ENCODE peak calls at places on chromosomes 12 and 14, in seven cellular contexts. One of them, this sample, is unnamed.

GRCh38 chr14:54147285-54147684 is 190.7 kb upstream of the BMP4 start:
- DNase-seq in fibroblast of pulmonary artery: peak; percentile 85
- DNase-seq in body of pancreas: no peak
- DNase-seq in mucosa of descending colon: no peak
- DNase-seq in Calu3: no peak
- DNase-seq in GM20000: no peak
- DNase-seq in hepatocyte: no peak
- DNase-seq in this sample: no peak

GRCh38 chr12:50003595-50003994 is 21.7 kb downstream of the RACGAP1 start:
- DNase-seq in mucosa of descending colon: no peak
- DNase-seq in fibroblast of pulmonary artery: peak; percentile 57
- DNase-seq in body of pancreas: no peak
- DNase-seq in GM20000: no peak
- DNase-seq in Calu3: no peak
- DNase-seq in hepatocyte: no peak
- DNase-seq in this sample: no peak

GRCh38 chr12:64746663-64747062 is 12.5 kb downstream of the GNS start:
- DNase-seq in fibroblast of pulmonary artery: peak; percentile 35
- DNase-seq in hepatocyte: no peak
- DNase-seq in mucosa of descending colon: no peak
- DNase-seq in GM20000: no peak
- DNase-seq in body of pancreas: no peak
- DNase-seq in Calu3: no peak
- DNase-seq in this sample: no peak

GRCh38 chr14:102554835-102555819 is 37.3 kb upstream of the RCOR1 start:
- DNase-seq in mucosa of descending colon: peak; percentile 62
- DNase-seq in GM20000: peak; percentile 87
- DNase-seq in Calu3: peak; percentile 44
- DNase-seq in hepatocyte: peak; percentile 68
- DNase-seq in body of pancreas: peak; percentile 65
- DNase-seq in fibroblast of pulmonary artery: peak; percentile 41
- DNase-seq in this sample: peak; percentile 44

GRCh38 chr12:125075-125474 is 58.5 kb downstream of the IQSEC3 start:
- DNase-seq in mucosa of descending colon: no peak
- DNase-seq in GM20000: no peak
- DNase-seq in fibroblast of pulmonary artery: no peak
- DNase-seq in hepatocyte: no peak
- DNase-seq in body of pancreas: no peak
- DNase-seq in Calu3: no peak
- DNase-seq in this sample: no peak

GRCh38 chr12:78887008-78887407 is 22.4 kb downstream of the SYT1 start:
- DNase-seq in GM20000: no peak
- DNase-seq in fibroblast of pulmonary artery: peak; percentile 93
- DNase-seq in Calu3: peak; percentile 33
- DNase-seq in hepatocyte: no peak
- DNase-seq in body of pancreas: no peak
- DNase-seq in mucosa of descending colon: no peak
- DNase-seq in this sample: no peak

GRCh38 chr14:90568405-90568804 is 171.6 kb downstream of the CALM1 start:
- DNase-seq in body of pancreas: no peak
- DNase-seq in Calu3: no peak
- DNase-seq in hepatocyte: no peak
- DNase-seq in mucosa of descending colon: no peak
- DNase-seq in GM20000: no peak
- DNase-seq in fibroblast of pulmonary artery: no peak
- DNase-seq in this sample: no peak

GRCh38 chr12:111347891-111348644 is 20.8 kb downstream of the PHETA1 start:
- DNase-seq in fibroblast of pulmonary artery: no peak
- DNase-seq in mucosa of descending colon: no peak
- DNase-seq in hepatocyte: no peak
- DNase-seq in GM20000: no peak
- DNase-seq in Calu3: no peak
- DNase-seq in body of pancreas: no peak
- DNase-seq in this sample: no peak

GRCh38 chr12:26118356-26118755 is 6.5 kb downstream of the BHLHE41 start:
- DNase-seq in Calu3: no peak
- DNase-seq in hepatocyte: no peak
- DNase-seq in mucosa of descending colon: no peak
- DNase-seq in fibroblast of pulmonary artery: no peak
- DNase-seq in GM20000: no peak
- DNase-seq in body of pancreas: no peak
- DNase-seq in this sample: no peak

GRCh38 chr12:3905664-3906063 is 32.5 kb upstream of the PARP11 start:
- DNase-seq in Calu3: no peak
- DNase-seq in mucosa of descending colon: no peak
- DNase-seq in body of pancreas: no peak
- DNase-seq in hepatocyte: no peak
- DNase-seq in GM20000: no peak
- DNase-seq in fibroblast of pulmonary artery: no peak
- DNase-seq in this sample: no peak

GRCh38 chr14:77980475-77981321 is 180.8 kb downstream of the ADCK1 start:
- DNase-seq in hepatocyte: peak; percentile 79
- DNase-seq in GM20000: no peak
- DNase-seq in body of pancreas: peak; percentile 89
- DNase-seq in fibroblast of pulmonary artery: no peak
- DNase-seq in mucosa of descending colon: peak; percentile 42
- DNase-seq in Calu3: peak; percentile 69
- DNase-seq in this sample: peak; percentile 18

GRCh38 chr14:68747366-68747765 is 45.5 kb downstream of the ZFP36L1 start:
- DNase-seq in hepatocyte: no peak
- DNase-seq in GM20000: no peak
- DNase-seq in body of pancreas: no peak
- DNase-seq in fibroblast of pulmonary artery: no peak
- DNase-seq in Calu3: no peak
- DNase-seq in mucosa of descending colon: no peak
- DNase-seq in this sample: no peak

GRCh38 chr14:53525608-53526007 is 372.5 kb upstream of the DDHD1 start:
- DNase-seq in GM20000: no peak
- DNase-seq in body of pancreas: no peak
- DNase-seq in Calu3: no peak
- DNase-seq in fibroblast of pulmonary artery: no peak
- DNase-seq in mucosa of descending colon: no peak
- DNase-seq in hepatocyte: no peak
- DNase-seq in this sample: no peak

GRCh38 chr12:128787827-128788226 is 35.9 kb downstream of the SLC15A4 start:
- DNase-seq in hepatocyte: no peak
- DNase-seq in Calu3: no peak
- DNase-seq in mucosa of descending colon: no peak
- DNase-seq in fibroblast of pulmonary artery: no peak
- DNase-seq in GM20000: no peak
- DNase-seq in body of pancreas: no peak
- DNase-seq in this sample: no peak

GRCh38 chr14:76331328-76332011 is 44.5 kb upstream of the ESRRB start:
- DNase-seq in mucosa of descending colon: no peak
- DNase-seq in body of pancreas: no peak
- DNase-seq in Calu3: no peak
- DNase-seq in hepatocyte: no peak
- DNase-seq in fibroblast of pulmonary artery: no peak
- DNase-seq in GM20000: no peak
- DNase-seq in this sample: no peak

GRCh38 chr12:30506411-30506810 is 189.3 kb downstream of the IPO8 start:
- DNase-seq in body of pancreas: no peak
- DNase-seq in mucosa of descending colon: no peak
- DNase-seq in GM20000: no peak
- DNase-seq in fibroblast of pulmonary artery: no peak
- DNase-seq in Calu3: no peak
- DNase-seq in hepatocyte: no peak
- DNase-seq in this sample: no peak
- TF ChIP-seq CTCF in body of pancreas: no peak
- TF ChIP-seq CTCF in mucosa of descending colon: no peak
- TF ChIP-seq CTCF in GM20000: no peak
- TF ChIP-seq CTCF in fibroblast of pulmonary artery: no peak
- TF ChIP-seq CTCF in Calu3: no peak
- TF ChIP-seq CTCF in hepatocyte: no peak
- TF ChIP-seq CTCF in this sample: no peak

GRCh38 chr12:104590002-104590401 is 133.3 kb downstream of the CHST11 start:
- DNase-seq in Calu3: no peak
- DNase-seq in hepatocyte: no peak
- DNase-seq in body of pancreas: no peak
- DNase-seq in GM20000: no peak
- DNase-seq in fibroblast of pulmonary artery: no peak
- DNase-seq in mucosa of descending colon: no peak
- DNase-seq in this sample: no peak

GRCh38 chr12:104593482-104593881 is 136.7 kb downstream of the CHST11 start:
- DNase-seq in body of pancreas: no peak
- DNase-seq in mucosa of descending colon: no peak
- DNase-seq in GM20000: no peak
- DNase-seq in fibroblast of pulmonary artery: no peak
- DNase-seq in Calu3: no peak
- DNase-seq in hepatocyte: no peak
- DNase-seq in this sample: no peak

GRCh38 chr12:104589215-104589614 is 132.5 kb downstream of the CHST11 start:
- DNase-seq in body of pancreas: no peak
- DNase-seq in hepatocyte: no peak
- DNase-seq in GM20000: no peak
- DNase-seq in mucosa of descending colon: no peak
- DNase-seq in Calu3: no peak
- DNase-seq in fibroblast of pulmonary artery: no peak
- DNase-seq in this sample: no peak

GRCh38 chr12:104588048-104588942 is 131.5 kb downstream of the CHST11 start:
- DNase-seq in mucosa of descending colon: no peak
- DNase-seq in Calu3: peak; percentile 45
- DNase-seq in hepatocyte: no peak
- DNase-seq in fibroblast of pulmonary artery: peak; percentile 43
- DNase-seq in body of pancreas: no peak
- DNase-seq in GM20000: no peak
- DNase-seq in this sample: no peak

DNA sequence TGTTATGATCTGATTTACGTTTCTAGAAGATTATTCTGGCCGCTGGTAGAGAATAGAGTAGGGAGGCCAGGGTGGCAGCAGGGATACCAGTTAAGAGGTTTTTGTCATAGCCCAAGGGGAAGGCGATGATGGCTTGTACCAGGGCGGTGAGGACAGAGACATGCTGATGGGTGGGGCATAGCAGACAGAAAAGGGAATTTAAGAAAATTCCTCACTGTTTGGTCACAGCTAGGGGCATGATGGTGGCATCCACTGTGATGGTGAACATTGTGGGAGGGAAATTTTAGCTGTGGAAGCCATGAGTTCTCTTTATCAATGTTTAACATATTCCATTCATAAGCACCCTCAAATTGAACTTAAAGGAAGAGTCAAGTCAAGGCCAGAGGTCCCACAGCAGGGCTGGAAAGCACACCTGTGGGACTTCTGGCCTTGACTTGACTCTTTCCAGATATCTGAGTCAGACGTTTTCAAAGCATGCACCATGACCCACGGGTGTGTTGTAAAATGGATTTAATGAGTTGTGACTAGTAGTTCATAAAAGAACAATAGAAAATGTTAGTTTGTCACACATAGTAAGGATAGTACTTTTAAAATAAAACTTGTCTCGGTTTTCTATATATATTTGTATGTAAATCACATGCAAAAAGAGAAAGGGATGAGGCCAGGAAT is 134.7 kb downstream of the CHST11 start:
- DNase-seq in GM20000: no peak
- DNase-seq in body of pancreas: no peak
- DNase-seq in Calu3: no peak
- DNase-seq in hepatocyte: no peak
- DNase-seq in fibroblast of pulmonary artery: no peak
- DNase-seq in mucosa of descending colon: no peak
- DNase-seq in this sample: no peak
- TF ChIP-seq CTCF in GM20000: no peak
- TF ChIP-seq CTCF in body of pancreas: no peak
- TF ChIP-seq CTCF in Calu3: no peak
- TF ChIP-seq CTCF in hepatocyte: no peak
- TF ChIP-seq CTCF in fibroblast of pulmonary artery: no peak
- TF ChIP-seq CTCF in mucosa of descending colon: no peak
- TF ChIP-seq CTCF in this sample: no peak

GRCh38 chr12:32084017-32084688 is 22.5 kb upstream of the BICD1 start:
- DNase-seq in fibroblast of pulmonary artery: no peak
- DNase-seq in body of pancreas: no peak
- DNase-seq in hepatocyte: no peak
- DNase-seq in Calu3: no peak
- DNase-seq in mucosa of descending colon: no peak
- DNase-seq in GM20000: no peak
- DNase-seq in this sample: no peak

GRCh38 chr12:32083489-32083888 is 23.2 kb upstream of the BICD1 start:
- DNase-seq in hepatocyte: no peak
- DNase-seq in mucosa of descending colon: no peak
- DNase-seq in GM20000: no peak
- DNase-seq in Calu3: no peak
- DNase-seq in fibroblast of pulmonary artery: peak; percentile 73
- DNase-seq in body of pancreas: no peak
- DNase-seq in this sample: no peak

GRCh38 chr12:32087301-32087700 is 19.3 kb upstream of the BICD1 start:
- DNase-seq in GM20000: peak; percentile 44
- DNase-seq in mucosa of descending colon: no peak
- DNase-seq in hepatocyte: no peak
- DNase-seq in fibroblast of pulmonary artery: no peak
- DNase-seq in body of pancreas: no peak
- DNase-seq in Calu3: no peak
- DNase-seq in this sample: no peak

GRCh38 chr12:32080435-32080834 is 26.2 kb upstream of the BICD1 start:
- DNase-seq in fibroblast of pulmonary artery: no peak
- DNase-seq in hepatocyte: no peak
- DNase-seq in body of pancreas: no peak
- DNase-seq in mucosa of descending colon: no peak
- DNase-seq in GM20000: no peak
- DNase-seq in Calu3: no peak
- DNase-seq in this sample: no peak

DNA sequence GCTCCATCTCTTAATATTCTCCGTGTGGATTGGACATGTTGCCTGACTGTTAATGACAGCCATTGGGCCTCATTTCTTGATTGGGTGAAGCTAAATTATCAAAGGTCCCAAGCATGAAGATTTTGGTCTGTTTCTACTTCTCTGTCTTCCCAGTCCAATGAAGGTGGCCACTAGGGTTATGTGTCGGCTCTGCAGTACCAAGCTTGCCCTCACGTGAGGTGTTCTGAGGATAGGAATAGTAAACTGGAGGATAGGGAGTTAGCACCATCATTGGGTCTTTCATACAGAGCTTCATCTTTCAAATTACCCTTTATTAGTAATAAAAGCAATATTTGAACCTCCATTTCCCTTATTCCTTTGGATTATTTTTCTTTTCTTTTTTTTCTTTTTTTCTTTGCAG is 21.9 kb upstream of the BICD1 start:
- DNase-seq in Calu3: no peak
- DNase-seq in GM20000: no peak
- DNase-seq in body of pancreas: no peak
- DNase-seq in fibroblast of pulmonary artery: no peak
- DNase-seq in mucosa of descending colon: no peak
- DNase-seq in hepatocyte: no peak
- DNase-seq in this sample: no peak
- TF ChIP-seq CTCF in Calu3: no peak
- TF ChIP-seq CTCF in GM20000: no peak
- TF ChIP-seq CTCF in body of pancreas: no peak
- TF ChIP-seq CTCF in fibroblast of pulmonary artery: no peak
- TF ChIP-seq CTCF in mucosa of descending colon: no peak
- TF ChIP-seq CTCF in hepatocyte: no peak
- TF ChIP-seq CTCF in this sample: no peak

DNA sequence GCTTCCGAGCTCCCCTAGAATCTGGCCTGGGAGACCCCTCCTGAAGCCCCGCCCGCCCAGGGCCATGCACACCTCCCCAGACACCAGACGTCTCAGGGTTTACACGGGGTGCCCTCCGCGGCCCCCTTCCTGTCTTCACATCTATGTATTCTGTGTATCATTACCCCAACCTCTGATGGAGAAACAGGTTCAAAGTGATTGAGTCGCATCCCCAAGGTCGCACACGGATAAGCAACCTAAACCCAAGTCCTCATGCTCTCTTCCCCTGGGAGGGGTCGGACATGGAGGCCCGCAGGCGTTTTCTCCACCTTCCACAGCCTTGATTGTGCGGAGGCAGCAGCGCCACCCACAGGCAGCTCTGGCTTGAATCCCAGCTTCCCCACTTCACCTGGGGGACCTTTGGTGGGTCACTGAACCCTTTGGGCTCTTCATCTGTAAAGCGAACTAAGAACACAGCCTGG is 237.3 kb downstream of the BCL11B start:
- DNase-seq in mucosa of descending colon: no peak
- DNase-seq in GM20000: no peak
- DNase-seq in Calu3: no peak
- DNase-seq in hepatocyte: no peak
- DNase-seq in body of pancreas: no peak
- DNase-seq in fibroblast of pulmonary artery: no peak
- DNase-seq in this sample: no peak
- TF ChIP-seq CTCF in mucosa of descending colon: no peak
- TF ChIP-seq CTCF in GM20000: no peak
- TF ChIP-seq CTCF in Calu3: no peak
- TF ChIP-seq CTCF in hepatocyte: no peak
- TF ChIP-seq CTCF in body of pancreas: no peak
- TF ChIP-seq CTCF in fibroblast of pulmonary artery: no peak
- TF ChIP-seq CTCF in this sample: no peak

This sample was measured in endothelial cell.